ENCODE peak calls at places on chromosome 14, in seven cellular contexts. D is stromal cell of bone marrow, O is left cardiac atrium, S is mammary epithelial cell, G is HFFc6, F is AML-193, L is hippocampal formation. J is an unnamed sample.

GRCh38 chr14:46063872-46064271 is 587.7 kb downstream of the RPL10L start:
- DNase-seq in F (no peak), D (no peak), L (no peak), O (no peak), S (no peak), G (no peak), J (no peak)

GRCh38 chr14:93937519-93937918 is 10.4 kb downstream of the FAM181A start:
- DNase-seq in G (no peak), D (no peak), O (no peak), L (no peak), S (peak), F (no peak), J (no peak)

GRCh38 chr14:92633724-92634123 is 114.7 kb downstream of the LGMN start:
- DNase-seq in O (no peak), S (no peak), G (peak), L (no peak), F (no peak), D (peak), J (no peak)

GRCh38 chr14:93476305-93476704 is 45.6 kb downstream of the UNC79 start:
- DNase-seq in L (no peak), D (no peak), S (no peak), G (no peak), O (no peak), F (no peak), J (no peak)

GRCh38 chr14:102939820-102940561 is 17.5 kb downstream of the AMN start:
- DNase-seq in F (no peak), O (no peak), L (no peak), G (no peak), S (no peak), D (no peak), J (no peak)

GRCh38 chr14:66000771-66001170 is 485.4 kb upstream of the CCDC196 start:
- DNase-seq in O (no peak), L (no peak), F (no peak), G (no peak), D (no peak), S (peak), J (no peak)

GRCh38 chr14:20516921-20517320 is 11.6 kb downstream of the RNASE10 start:
- DNase-seq in G (peak), L (no peak), S (peak), O (no peak), D (peak), F (no peak), J (no peak)

GRCh38 chr14:72142328-72142727 is 210.1 kb downstream of the RGS6 start:
- DNase-seq in G (no peak), O (no peak), D (no peak), F (no peak), L (no peak), S (no peak), J (no peak)

GRCh38 chr14:64194404-64194803 is 99.8 kb downstream of the ESR2 start:
- DNase-seq in O (no peak), F (no peak), D (no peak), L (no peak), S (no peak), G (no peak), J (no peak)

GRCh38 chr14:96079066-96079465 is 39.9 kb downstream of the C14orf132 start:
- DNase-seq in F (no peak), G (no peak), D (no peak), L (no peak), O (no peak), S (no peak), J (no peak)

GRCh38 chr14:103057028-103057371 is 349 bp downstream of the CDC42BPB start:
- DNase-seq in G (peak), F (no peak), S (no peak), O (peak), L (no peak), D (no peak), J (no peak)

GRCh38 chr14:22508150-22508457 is 80.9 kb downstream of the DAD1 start:
- DNase-seq in S (no peak), G (no peak), F (no peak), D (no peak), L (no peak), O (no peak), J (no peak)

GRCh38 chr14:51817326-51817725 is 43.1 kb upstream of the GNG2 start:
- DNase-seq in D (no peak), O (no peak), F (no peak), G (no peak), S (no peak), L (no peak), J (no peak)

GRCh38 chr14:36293824-36294223 is 26.6 kb downstream of the MBIP start:
- DNase-seq in S (no peak), F (peak), D (peak), L (no peak), G (peak), O (no peak), J (peak)

GRCh38 chr14:75201087-75201486 is 24.7 kb upstream of the TMED10 start:
- DNase-seq in S (no peak), O (no peak), G (no peak), F (no peak), D (no peak), L (no peak), J (no peak)

GRCh38 chr14:95288672-95289322 is 30.9 kb downstream of the CLMN start:
- DNase-seq in L (no peak), G (no peak), D (no peak), O (no peak), S (no peak), F (no peak), J (no peak)

GRCh38 chr14:85622106-85622505 is 92.2 kb downstream of the FLRT2 start:
- DNase-seq in S (no peak), D (no peak), G (no peak), L (no peak), O (no peak), F (no peak), J (no peak)

GRCh38 chr14:88553886-88554457 is 835 bp downstream of the PTPN21 start:
- DNase-seq in L (no peak), O (no peak), S (no peak), D (no peak), G (no peak), F (no peak), J (no peak)

GRCh38 chr14:101198398-101199027 is 295.0 kb upstream of the RTL1 start:
- DNase-seq in F (no peak), S (no peak), D (no peak), G (no peak), O (no peak), L (no peak), J (no peak)

GRCh38 chr14:54366726-54367707 is 29.8 kb upstream of the CDKN3 start:
- DNase-seq in S (peak), F (peak), O (no peak), L (peak), D (peak), G (peak), J (peak)

GRCh38 chr14:93496856-93497255 is 66.1 kb downstream of the UNC79 start:
- DNase-seq in S (no peak), L (no peak), F (no peak), O (no peak), D (no peak), G (no peak), J (no peak)

GRCh38 chr14:102590667-102591099 is 1.8 kb upstream of the RCOR1 start:
- DNase-seq in G (no peak), D (no peak), S (peak), L (no peak), O (peak), F (peak), J (no peak)

GRCh38 chr14:67971627-67972625 is 152.3 kb downstream of the RAD51B start:
- DNase-seq in S (peak), O (no peak), D (no peak), G (peak), L (no peak), F (no peak), J (no peak)

GRCh38 chr14:73173092-73173735 is 36.9 kb downstream of the PSEN1 start:
- DNase-seq in L (no peak), G (peak), O (no peak), S (peak), F (peak), D (peak), J (peak)

GRCh38 chr14:69619007-69619406 is 7.6 kb downstream of the SUSD6 start:
- DNase-seq in G (no peak), S (no peak), D (no peak), O (no peak), F (no peak), L (no peak), J (no peak)

GRCh38 chr14:74922752-74923401 is at the start of gene RPS6KL1:
- DNase-seq in G (peak), D (peak), O (peak), L (peak), F (peak), S (peak), J (no peak)

GRCh38 chr14:59358774-59359173 is 106.4 kb downstream of the GPR135 start:
- DNase-seq in D (no peak), F (no peak), S (no peak), O (no peak), G (no peak), L (no peak), J (no peak)

GRCh38 chr14:71236430-71236829 is 329.2 kb downstream of the PCNX1 start:
- DNase-seq in L (no peak), O (no peak), D (no peak), S (no peak), G (no peak), F (no peak), J (no peak)

GRCh38 chr14:89027097-89027740 is 202.8 kb downstream of the TTC8 start:
- DNase-seq in G (no peak), L (peak), F (peak), D (peak), O (peak), S (peak), J (no peak)

GRCh38 chr14:105064721-105065143 is 498 bp downstream of the GPR132 start:
- DNase-seq in F (no peak), L (no peak), G (no peak), O (no peak), D (no peak), S (no peak), J (no peak)

GRCh38 chr14:70536830-70537229 is 2.0 kb upstream of the ADAM20 start:
- DNase-seq in S (no peak), G (no peak), F (no peak), L (no peak), D (no peak), O (no peak), J (no peak)

GRCh38 chr14:56271988-56272387 is 153.8 kb downstream of the PELI2 start:
- DNase-seq in O (no peak), S (no peak), D (peak), F (no peak), L (no peak), G (peak), J (no peak)

GRCh38 chr14:34714320-34715107 is at the start of gene CFL2:
- DNase-seq in L (peak), F (peak), D (peak), S (peak), O (peak), G (peak), J (peak)

GRCh38 chr14:78153069-78153351 is 17.2 kb upstream of the NRXN3 start:
- DNase-seq in D (peak), L (no peak), G (no peak), S (no peak), F (no peak), O (no peak), J (no peak)

GRCh38 chr14:55136868-55137785 is 8.1 kb downstream of the LGALS3 start:
- DNase-seq in S (peak), D (peak), G (no peak), L (peak), O (peak), F (no peak), J (no peak)